ENCODE peak calls at places on chromosomes 4 and X, in eight cellular contexts. W is activated CD4-positive, alpha-beta T cell treated with anti-CD3 and anti-CD28 coated beads for 36 hours; Y is GDM1; Q is activated naive CD4-positive, alpha-beta T cell treated with anti-CD3 and anti-CD28 coated beads, Interleukin-2, amount 10 ng/mL, durations not matched to agents 7 days and 5 days; K is stimulated activated CD4-positive, alpha-beta T cell treated with anti-CD3 and anti-CD28 coated beads, Interleukin-15, amount 100 ng/mL, for 48 hours; H is Right ventricle myocardium superior; A is esophagus muscularis mucosa; J is GM03348. D is an unnamed sample.

GRCh38 chr4:153418114-153418513 is 48.0 kb upstream of the TMEM131L start:
- DNase-seq in W (no peak), Y (no peak), Q (no peak), K (no peak), H (no peak), A (no peak), J (no peak), D (no peak)

GRCh38 chr4:54741161-54741560 is 83.4 kb downstream of the KIT start:
- DNase-seq in W (no peak), Y (no peak), Q (no peak), K (no peak), H (no peak), A (no peak), J (no peak), D (no peak)

GRCh38 chrX:727738-728621 is 97.4 kb downstream of the SHOX start:
- DNase-seq in W (peak; percentile 34), Y (no peak), Q (no peak), K (no peak), H (no peak), A (peak; percentile 85), J (no peak), D (no peak)

GRCh38 chrX:149074429-149074828 is 430.7 kb downstream of the IDS start:
- DNase-seq in W (peak; percentile 27), Y (no peak), Q (peak; percentile 44), K (peak; percentile 6), H (peak; percentile 73), A (peak; percentile 81), J (peak; percentile 52), D (peak; percentile 57)

GRCh38 chr4:40395908-40396806 is 61.0 kb downstream of the CHRNA9 start:
- DNase-seq in W (no peak), Y (no peak), Q (no peak), K (no peak), H (peak; percentile 69), A (no peak), J (no peak), D (peak; percentile 31)

GRCh38 chrX:7941390-7942042 is 14.3 kb upstream of the PNPLA4 start:
- DNase-seq in W (peak; percentile 3), Y (no peak), Q (no peak), K (no peak), H (no peak), A (no peak), J (peak; percentile 2), D (no peak)

GRCh38 chr4:83558693-83559092 is 22.8 kb downstream of the GPAT3 start:
- DNase-seq in W (no peak), Y (peak; percentile 13), Q (no peak), K (no peak), H (no peak), A (no peak), J (peak; percentile 48), D (no peak)

GRCh38 chr4:56148428-56148827 is 199.7 kb downstream of the CEP135 start:
- DNase-seq in W (no peak), Y (no peak), Q (no peak), K (no peak), H (no peak), A (peak; percentile 4), J (no peak), D (no peak)

GRCh38 chrX:14936561-14936960 is 63.3 kb downstream of the MOSPD2 start:
- DNase-seq in W (no peak), Y (no peak), Q (no peak), K (no peak), H (no peak), A (no peak), J (peak; percentile 56), D (no peak)

GRCh38 chr4:2950221-2950989 is 12.8 kb downstream of the NOP14 start:
- DNase-seq in W (no peak), Y (no peak), Q (no peak), K (no peak), H (no peak), A (no peak), J (no peak), D (no peak)

GRCh38 chr4:149801416-149801815 is 14.2 kb downstream of the IQCM start:
- DNase-seq in W (no peak), Y (no peak), Q (no peak), K (no peak), H (no peak), A (no peak), J (no peak), D (no peak)

GRCh38 chrX:153770606-153771175 is 6.6 kb downstream of the PLXNB3 start:
- DNase-seq in W (no peak), Y (no peak), Q (no peak), K (no peak), H (peak; percentile 8), A (no peak), J (no peak), D (no peak)

GRCh38 chr4:80336582-80336981 is 1.1 kb downstream of the CFAP299 start:
- DNase-seq in W (no peak), Y (no peak), Q (no peak), K (no peak), H (no peak), A (no peak), J (peak; percentile 48), D (no peak)

GRCh38 chr4:7632341-7632740 is 197.6 kb upstream of the PSAPL1 start:
- DNase-seq in W (no peak), Y (no peak), Q (no peak), K (no peak), H (no peak), A (no peak), J (no peak), D (no peak)

GRCh38 chrX:68699960-68700746 is 52.7 kb downstream of the STARD8 start:
- DNase-seq in W (no peak), Y (no peak), Q (no peak), K (no peak), H (no peak), A (no peak), J (peak; percentile 32), D (no peak)

GRCh38 chr4:121272526-121272925 is 108.3 kb downstream of the QRFPR start:
- DNase-seq in W (no peak), Y (no peak), Q (no peak), K (no peak), H (no peak), A (no peak), J (no peak), D (no peak)

GRCh38 chrX:150704030-150704613 is 10.9 kb downstream of the MTMR1 start:
- DNase-seq in W (peak; percentile 52), Y (no peak), Q (no peak), K (no peak), H (no peak), A (no peak), J (no peak), D (no peak)

GRCh38 chr4:148649669-148650331 is 207.6 kb upstream of the NR3C2 start:
- DNase-seq in W (no peak), Y (no peak), Q (no peak), K (no peak), H (no peak), A (no peak), J (peak; percentile 38), D (no peak)

GRCh38 chr4:76705497-76705896 is 192.4 kb downstream of the SOWAHB start:
- DNase-seq in W (no peak), Y (no peak), Q (no peak), K (no peak), H (no peak), A (no peak), J (no peak), D (no peak)

GRCh38 chr4:82429728-82430192 is 502 bp downstream of the HNRNPDL start:
- DNase-seq in W (no peak), Y (peak; percentile 79), Q (peak; percentile 82), K (no peak), H (no peak), A (no peak), J (no peak), D (no peak)

GRCh38 chr4:82223715-82224114 is 150.1 kb downstream of the HNRNPD start:
- DNase-seq in W (peak; percentile 26), Y (peak; percentile 14), Q (peak; percentile 54), K (no peak), H (peak; percentile 51), A (no peak), J (no peak), D (no peak)

GRCh38 chr4:3046149-3046548 is 28.2 kb downstream of the HTT-AS start:
- DNase-seq in W (no peak), Y (peak; percentile 6), Q (no peak), K (no peak), H (no peak), A (no peak), J (no peak), D (no peak)

GRCh38 chrX:42384956-42385355 is 393.0 kb downstream of the PPP1R2C start:
- DNase-seq in W (no peak), Y (no peak), Q (no peak), K (no peak), H (no peak), A (no peak), J (no peak), D (no peak)

GRCh38 chr4:85717847-85718246 is 242.9 kb downstream of the ARHGAP24 start:
- DNase-seq in W (no peak), Y (no peak), Q (no peak), K (no peak), H (no peak), A (no peak), J (no peak), D (no peak)

GRCh38 chr4:306551-306961 is 1.3 kb upstream of the ZNF732 start:
- DNase-seq in W (no peak), Y (peak; percentile 34), Q (no peak), K (no peak), H (no peak), A (no peak), J (no peak), D (no peak)

GRCh38 chr4:10097906-10098769 is 18.5 kb downstream of the WDR1 start:
- DNase-seq in W (no peak), Y (no peak), Q (no peak), K (no peak), H (no peak), A (no peak), J (no peak), D (no peak)

GRCh38 chr4:88017516-88018302 is 10.3 kb downstream of the PKD2 start:
- DNase-seq in W (no peak), Y (no peak), Q (no peak), K (no peak), H (no peak), A (no peak), J (peak; percentile 86), D (no peak)

GRCh38 chr4:118758293-118758692 is 73.1 kb downstream of the METTL14 start:
- DNase-seq in W (no peak), Y (no peak), Q (no peak), K (no peak), H (no peak), A (no peak), J (no peak), D (no peak)